ENCODE peak calls at places on chromosomes 7 and 10, in eight cellular contexts. R is A549, L is heart left ventricle, N is upper lobe of left lung, M is HCT116, G is prostate gland, K is uterus, Q is stomach. J is an unnamed sample.

GRCh38 chr7:116547347-116547746 is 22.5 kb downstream of the CAV1 start:
- DNase-seq in R (no peak), L (no peak), N (no peak), M (no peak), G (no peak), K (no peak), Q (no peak), J (no peak)

GRCh38 chr7:116546916-116547315 is 22.1 kb downstream of the CAV1 start:
- DNase-seq in R (no peak), L (no peak), N (no peak), M (no peak), G (no peak), K (no peak), Q (no peak), J (no peak)

GRCh38 chr7:22302951-22303423 is 54.0 kb downstream of the RAPGEF5 start:
- DNase-seq in R (no peak), L (no peak), N (no peak), M (no peak), G (no peak), K (no peak), Q (no peak), J (no peak)

GRCh38 chr7:157609932-157610640 is 273.3 kb downstream of the DNAJB6 start:
- DNase-seq in R (no peak), L (peak), N (no peak), M (no peak), G (no peak), K (no peak), Q (no peak), J (no peak)

GRCh38 chr10:17029581-17030271 is 99.9 kb downstream of the CUBN start:
- DNase-seq in R (peak), L (peak), N (no peak), M (peak), G (no peak), K (peak), Q (peak), J (no peak)

GRCh38 chr7:81857385-81857784 is 87.5 kb upstream of the HGF start:
- DNase-seq in R (peak), L (no peak), N (no peak), M (no peak), G (no peak), K (no peak), Q (no peak), J (no peak)

GRCh38 chr7:3134715-3135114 is 91.0 kb upstream of the CARD11 start:
- DNase-seq in R (no peak), L (no peak), N (no peak), M (no peak), G (no peak), K (no peak), Q (no peak), J (no peak)

GRCh38 chr7:51255536-51256243 is 60.9 kb downstream of the COBL start:
- DNase-seq in R (no peak), L (no peak), N (no peak), M (peak), G (no peak), K (no peak), Q (no peak), J (no peak)

GRCh38 chr10:43821103-43821502 is 172.4 kb upstream of the ZNF32 start:
- DNase-seq in R (no peak), L (no peak), N (no peak), M (no peak), G (no peak), K (no peak), Q (no peak), J (no peak)

GRCh38 chr7:26863504-26864308 is 684 bp downstream of the SKAP2 start:
- DNase-seq in R (peak), L (no peak), N (no peak), M (peak), G (no peak), K (no peak), Q (no peak), J (no peak)

GRCh38 chr10:82609845-82610244 is 734.9 kb downstream of the NRG3 start:
- DNase-seq in R (no peak), L (no peak), N (no peak), M (no peak), G (no peak), K (no peak), Q (no peak), J (no peak)

GRCh38 chr7:156780724-156781455 is 112.1 kb downstream of the LMBR1 start:
- DNase-seq in R (no peak), L (no peak), N (no peak), M (no peak), G (no peak), K (no peak), Q (no peak), J (peak)

GRCh38 chr10:89601728-89602361 is 43.2 kb downstream of the PANK1 start:
- DNase-seq in R (no peak), L (no peak), N (no peak), M (no peak), G (no peak), K (no peak), Q (no peak), J (no peak)

GRCh38 chr10:89604200-89604599 is 40.8 kb downstream of the PANK1 start:
- DNase-seq in R (no peak), L (no peak), N (no peak), M (no peak), G (no peak), K (no peak), Q (no peak), J (no peak)

GRCh38 chr10:89602919-89603318 is 42.1 kb downstream of the PANK1 start:
- DNase-seq in R (no peak), L (no peak), N (no peak), M (no peak), G (no peak), K (no peak), Q (no peak), J (no peak)

DNA sequence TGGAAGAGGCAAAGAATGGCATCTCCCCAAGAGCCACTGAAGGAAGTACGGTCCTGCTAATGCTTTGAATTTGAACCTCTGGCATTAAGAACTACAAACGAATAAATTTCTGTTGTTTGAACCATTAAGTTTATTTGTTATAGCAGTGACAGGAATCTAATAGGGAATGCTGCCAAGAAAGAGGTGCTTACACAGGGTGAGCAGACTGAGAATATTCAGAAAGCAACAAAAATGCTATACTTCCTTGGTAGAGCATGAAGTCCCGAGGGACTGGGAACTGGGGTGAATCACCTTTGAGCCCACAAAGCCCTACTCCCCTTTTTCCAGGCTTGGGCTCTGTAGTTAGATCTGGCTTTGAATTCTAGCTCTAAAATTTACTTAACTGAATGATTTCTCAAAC is 45.0 kb downstream of the PANK1 start:
- DNase-seq in R (no peak), L (no peak), N (no peak), M (no peak), G (no peak), K (no peak), Q (no peak), J (no peak)
- TF ChIP-seq POLR2A in R (no peak), L (no peak), N (no peak), M (no peak), G (no peak), K (no peak), Q (no peak), J (no peak)

GRCh38 chr10:102432162-102432950 is at the start of gene CUEDC2:
- DNase-seq in R (peak), L (peak), N (peak), M (peak), G (peak), K (peak), Q (peak), J (peak)
- TF ChIP-seq POLR2A in R (peak), L (peak), N (no peak), M (peak), G (no peak), K (no peak), Q (no peak), J (peak)

GRCh38 chr7:151076863-151077704 is 3.5 kb downstream of the FASTK start:
- DNase-seq in R (peak), L (peak), N (peak), M (no peak), G (no peak), K (no peak), Q (peak), J (no peak)
- TF ChIP-seq POLR2A in R (peak), L (no peak), N (no peak), M (peak), G (no peak), K (no peak), Q (no peak), J (no peak)

DNA sequence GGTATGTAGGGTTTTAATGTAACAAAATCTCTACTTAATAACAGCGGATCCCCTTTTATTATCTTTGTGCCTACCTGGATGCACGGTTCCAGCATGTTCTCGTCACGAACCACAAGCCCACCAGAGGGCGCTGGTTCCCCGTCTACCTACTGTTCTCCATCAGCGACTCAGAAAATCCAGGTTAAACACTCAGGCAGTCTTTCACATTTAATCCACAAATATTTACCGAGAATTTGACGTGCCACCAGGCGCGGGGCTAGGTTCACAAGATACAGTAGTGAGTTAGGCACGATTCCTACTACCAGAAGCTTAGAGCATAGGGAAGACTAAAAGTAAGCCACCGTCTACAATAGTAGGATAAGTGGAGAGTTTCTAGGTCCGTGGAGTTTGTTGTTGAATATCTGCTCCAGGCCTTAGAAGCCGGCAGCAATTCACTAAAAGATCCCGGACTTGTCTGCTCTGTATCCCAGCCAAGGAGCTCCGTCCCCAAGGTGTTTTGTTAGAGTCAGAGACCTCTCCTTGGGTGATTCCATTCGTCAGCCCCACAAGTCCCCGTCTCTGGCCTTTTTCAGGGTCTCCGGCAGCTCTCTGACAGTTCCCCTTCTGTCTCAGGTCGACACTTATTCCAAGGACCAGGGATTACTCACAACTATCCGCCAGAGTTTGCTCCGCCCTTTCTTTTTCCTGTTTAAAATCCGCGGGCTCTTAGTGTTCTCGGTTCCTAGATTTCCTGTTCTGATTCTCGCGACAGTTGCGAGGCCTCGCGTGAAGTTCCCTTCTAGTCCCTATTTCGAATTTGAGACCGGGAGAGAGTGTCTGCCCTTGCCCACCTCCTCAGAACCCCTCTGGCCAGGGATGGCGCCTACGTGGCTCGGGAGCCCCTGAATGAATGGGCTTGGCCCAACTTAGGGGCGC is 1.5 kb upstream of the KAZALD1 start:
- DNase-seq in R (peak), L (peak), N (no peak), M (peak), G (peak), K (peak), Q (peak), J (peak)
- TF ChIP-seq POLR2A in R (no peak), L (no peak), N (no peak), M (peak), G (no peak), K (no peak), Q (no peak), J (no peak)